ENCODE peak calls at places on chromosomes 3 and 15, in ten cellular contexts. One of them, this sample, is unnamed.
A peak's percentile ranks its signal among the peaks of the same experiment; 100 is the strongest.

GRCh38 chr15:91538782-91539181 is 314.7 kb upstream of the SLCO3A1 start:
- DNase-seq in upper lobe of left lung: no peak
- DNase-seq in mucosa of descending colon: no peak
- DNase-seq in hypothalamus: no peak
- DNase-seq in natural killer cell: no peak
- DNase-seq in upper lobe of right lung: no peak
- DNase-seq in activated CD4-positive, alpha-beta T cell treated with anti-CD3 and anti-CD28 coated beads for 4 hours: no peak
- DNase-seq in T-cell: no peak
- DNase-seq in stimulated activated CD4-positive, alpha-beta T cell treated with anti-CD3 and anti-CD28 coated beads, Interleukin-2, amount 100 ng/mL, for 4 hours: no peak
- DNase-seq in MV-4-11: no peak
- DNase-seq in this sample: no peak

GRCh38 chr3:106844638-106845037 is 532.6 kb upstream of the CCDC54 start:
- DNase-seq in upper lobe of left lung: no peak
- DNase-seq in mucosa of descending colon: no peak
- DNase-seq in hypothalamus: no peak
- DNase-seq in natural killer cell: no peak
- DNase-seq in upper lobe of right lung: no peak
- DNase-seq in activated CD4-positive, alpha-beta T cell treated with anti-CD3 and anti-CD28 coated beads for 4 hours: no peak
- DNase-seq in T-cell: no peak
- DNase-seq in stimulated activated CD4-positive, alpha-beta T cell treated with anti-CD3 and anti-CD28 coated beads, Interleukin-2, amount 100 ng/mL, for 4 hours: no peak
- DNase-seq in MV-4-11: no peak
- DNase-seq in this sample: no peak

GRCh38 chr15:66895794-66896453 is 169.5 kb upstream of the SMAD3 start:
- DNase-seq in upper lobe of left lung: no peak
- DNase-seq in mucosa of descending colon: no peak
- DNase-seq in hypothalamus: no peak
- DNase-seq in natural killer cell: no peak
- DNase-seq in upper lobe of right lung: no peak
- DNase-seq in activated CD4-positive, alpha-beta T cell treated with anti-CD3 and anti-CD28 coated beads for 4 hours: no peak
- DNase-seq in T-cell: no peak
- DNase-seq in stimulated activated CD4-positive, alpha-beta T cell treated with anti-CD3 and anti-CD28 coated beads, Interleukin-2, amount 100 ng/mL, for 4 hours: no peak
- DNase-seq in MV-4-11: no peak
- DNase-seq in this sample: no peak

GRCh38 chr3:127688416-127689265 is 15.9 kb downstream of the ABTB1 start:
- DNase-seq in upper lobe of left lung: no peak
- DNase-seq in mucosa of descending colon: peak; percentile 30
- DNase-seq in hypothalamus: no peak
- DNase-seq in natural killer cell: no peak
- DNase-seq in upper lobe of right lung: peak; percentile 34
- DNase-seq in activated CD4-positive, alpha-beta T cell treated with anti-CD3 and anti-CD28 coated beads for 4 hours: no peak
- DNase-seq in T-cell: no peak
- DNase-seq in stimulated activated CD4-positive, alpha-beta T cell treated with anti-CD3 and anti-CD28 coated beads, Interleukin-2, amount 100 ng/mL, for 4 hours: no peak
- DNase-seq in MV-4-11: no peak
- DNase-seq in this sample: no peak

GRCh38 chr15:55555089-55555488 is 33.1 kb downstream of the PYGO1 start:
- DNase-seq in upper lobe of left lung: no peak
- DNase-seq in mucosa of descending colon: no peak
- DNase-seq in hypothalamus: no peak
- DNase-seq in natural killer cell: no peak
- DNase-seq in upper lobe of right lung: no peak
- DNase-seq in activated CD4-positive, alpha-beta T cell treated with anti-CD3 and anti-CD28 coated beads for 4 hours: no peak
- DNase-seq in T-cell: no peak
- DNase-seq in stimulated activated CD4-positive, alpha-beta T cell treated with anti-CD3 and anti-CD28 coated beads, Interleukin-2, amount 100 ng/mL, for 4 hours: no peak
- DNase-seq in MV-4-11: no peak
- DNase-seq in this sample: no peak

GRCh38 chr3:84536916-84537315 is 421.9 kb upstream of the CADM2 start:
- DNase-seq in upper lobe of left lung: no peak
- DNase-seq in mucosa of descending colon: no peak
- DNase-seq in hypothalamus: no peak
- DNase-seq in natural killer cell: no peak
- DNase-seq in upper lobe of right lung: no peak
- DNase-seq in activated CD4-positive, alpha-beta T cell treated with anti-CD3 and anti-CD28 coated beads for 4 hours: no peak
- DNase-seq in T-cell: no peak
- DNase-seq in stimulated activated CD4-positive, alpha-beta T cell treated with anti-CD3 and anti-CD28 coated beads, Interleukin-2, amount 100 ng/mL, for 4 hours: no peak
- DNase-seq in MV-4-11: no peak
- DNase-seq in this sample: no peak

GRCh38 chr3:171328419-171329082 is 131.7 kb downstream of the TNIK start:
- DNase-seq in upper lobe of left lung: no peak
- DNase-seq in mucosa of descending colon: peak; percentile 55
- DNase-seq in hypothalamus: no peak
- DNase-seq in natural killer cell: peak; percentile 31
- DNase-seq in upper lobe of right lung: peak; percentile 65
- DNase-seq in activated CD4-positive, alpha-beta T cell treated with anti-CD3 and anti-CD28 coated beads for 4 hours: peak; percentile 24
- DNase-seq in T-cell: peak; percentile 69
- DNase-seq in stimulated activated CD4-positive, alpha-beta T cell treated with anti-CD3 and anti-CD28 coated beads, Interleukin-2, amount 100 ng/mL, for 4 hours: peak; percentile 8
- DNase-seq in MV-4-11: peak; percentile 48
- DNase-seq in this sample: no peak

GRCh38 chr15:77991029-77991406 is 86.5 kb downstream of the TBC1D2B start:
- DNase-seq in upper lobe of left lung: no peak
- DNase-seq in mucosa of descending colon: no peak
- DNase-seq in hypothalamus: no peak
- DNase-seq in natural killer cell: no peak
- DNase-seq in upper lobe of right lung: no peak
- DNase-seq in activated CD4-positive, alpha-beta T cell treated with anti-CD3 and anti-CD28 coated beads for 4 hours: no peak
- DNase-seq in T-cell: no peak
- DNase-seq in stimulated activated CD4-positive, alpha-beta T cell treated with anti-CD3 and anti-CD28 coated beads, Interleukin-2, amount 100 ng/mL, for 4 hours: no peak
- DNase-seq in MV-4-11: no peak
- DNase-seq in this sample: no peak

GRCh38 chr3:23979569-23979968 is 34.5 kb downstream of the NR1D2 start:
- DNase-seq in upper lobe of left lung: no peak
- DNase-seq in mucosa of descending colon: no peak
- DNase-seq in hypothalamus: no peak
- DNase-seq in natural killer cell: no peak
- DNase-seq in upper lobe of right lung: no peak
- DNase-seq in activated CD4-positive, alpha-beta T cell treated with anti-CD3 and anti-CD28 coated beads for 4 hours: no peak
- DNase-seq in T-cell: no peak
- DNase-seq in stimulated activated CD4-positive, alpha-beta T cell treated with anti-CD3 and anti-CD28 coated beads, Interleukin-2, amount 100 ng/mL, for 4 hours: no peak
- DNase-seq in MV-4-11: no peak
- DNase-seq in this sample: no peak

GRCh38 chr3:151216641-151217040 is 13.6 kb upstream of the GPR171 start:
- DNase-seq in upper lobe of left lung: no peak
- DNase-seq in mucosa of descending colon: no peak
- DNase-seq in hypothalamus: no peak
- DNase-seq in natural killer cell: no peak
- DNase-seq in upper lobe of right lung: no peak
- DNase-seq in activated CD4-positive, alpha-beta T cell treated with anti-CD3 and anti-CD28 coated beads for 4 hours: no peak
- DNase-seq in T-cell: no peak
- DNase-seq in stimulated activated CD4-positive, alpha-beta T cell treated with anti-CD3 and anti-CD28 coated beads, Interleukin-2, amount 100 ng/mL, for 4 hours: no peak
- DNase-seq in MV-4-11: peak; percentile 5
- DNase-seq in this sample: no peak

GRCh38 chr3:123290107-123290930 is 88.6 kb downstream of the SEC22A start:
- DNase-seq in upper lobe of left lung: peak; percentile 73
- DNase-seq in mucosa of descending colon: no peak
- DNase-seq in hypothalamus: no peak
- DNase-seq in natural killer cell: no peak
- DNase-seq in upper lobe of right lung: no peak
- DNase-seq in activated CD4-positive, alpha-beta T cell treated with anti-CD3 and anti-CD28 coated beads for 4 hours: no peak
- DNase-seq in T-cell: no peak
- DNase-seq in stimulated activated CD4-positive, alpha-beta T cell treated with anti-CD3 and anti-CD28 coated beads, Interleukin-2, amount 100 ng/mL, for 4 hours: no peak
- DNase-seq in MV-4-11: no peak
- DNase-seq in this sample: no peak

GRCh38 chr3:184229424-184230080 is at the start of gene VWA5B2:
- DNase-seq in upper lobe of left lung: peak; percentile 93
- DNase-seq in mucosa of descending colon: peak; percentile 68
- DNase-seq in hypothalamus: no peak
- DNase-seq in natural killer cell: peak; percentile 65
- DNase-seq in upper lobe of right lung: peak; percentile 81
- DNase-seq in activated CD4-positive, alpha-beta T cell treated with anti-CD3 and anti-CD28 coated beads for 4 hours: peak; percentile 60
- DNase-seq in T-cell: peak; percentile 72
- DNase-seq in stimulated activated CD4-positive, alpha-beta T cell treated with anti-CD3 and anti-CD28 coated beads, Interleukin-2, amount 100 ng/mL, for 4 hours: peak; percentile 50
- DNase-seq in MV-4-11: no peak
- DNase-seq in this sample: peak; percentile 79

This sample was measured in activated CD8-positive, alpha-beta memory T cell treated with anti-CD3 and anti-CD28 coated beads, Interleukin-2, amount 50 U/mL, for 4 hours.